ENCODE peak calls at places on chromosome 19, in four cellular contexts. B is IMR-90, S is endothelial cell of umbilical vein, U is K562. C is an unnamed sample.
A peak's percentile ranks its signal among the peaks of the same experiment; 100 is the strongest.

GRCh38 chr19:2266183-2266993 is 10.2 kb upstream of the JSRP1 start:
- DNase-seq in B (peak; percentile 75), S (peak; percentile 78), U (peak; percentile 91), C (no peak)

GRCh38 chr19:2549701-2550191 is 73.8 kb downstream of the GADD45B start:
- DNase-seq in B (peak; percentile 88), S (no peak), U (no peak), C (no peak)

GRCh38 chr19:4693078-4693350 is 22.9 kb upstream of the MYDGF start:
- DNase-seq in B (no peak), S (no peak), U (no peak), C (no peak)

GRCh38 chr19:14404322-14404721 is 14.8 kb downstream of the DDX39A start:
- DNase-seq in B (no peak), S (no peak), U (no peak), C (no peak)

GRCh38 chr19:56217039-56217949 is 15.2 kb downstream of the ZSCAN5C start:
- DNase-seq in B (peak; percentile 4), S (peak; percentile 29), U (no peak), C (peak; percentile 13)

GRCh38 chr19:12580180-12580694 is 29.0 kb upstream of the ZNF564 start:
- DNase-seq in B (peak; percentile 89), S (no peak), U (no peak), C (no peak)

GRCh38 chr19:7533281-7533819 is 2.2 kb upstream of the PNPLA6 start:
- DNase-seq in B (peak; percentile 28), S (peak; percentile 51), U (no peak), C (no peak)

GRCh38 chr19:7636691-7637373 is at the start of gene STXBP2:
- DNase-seq in B (no peak), S (peak; percentile 34), U (peak; percentile 87), C (peak; percentile 42)

GRCh38 chr19:29715695-29716581 is 877 bp upstream of the C19orf12 start:
- DNase-seq in B (no peak), S (no peak), U (peak; percentile 56), C (no peak)

GRCh38 chr19:6767357-6768235 is at the start of gene SH2D3A:
- DNase-seq in B (peak; percentile 15), S (peak; percentile 37), U (peak; percentile 95), C (peak; percentile 95)

GRCh38 chr19:3162418-3163229 is 15.9 kb upstream of the S1PR4 start:
- DNase-seq in B (no peak), S (no peak), U (peak; percentile 47), C (no peak)

GRCh38 chr19:6273701-6274601 is 5.8 kb downstream of the MLLT1 start:
- DNase-seq in B (peak; percentile 88), S (peak; percentile 83), U (peak; percentile 67), C (no peak)

GRCh38 chr19:19642506-19643157 is 825 bp downstream of the GMIP start:
- DNase-seq in B (no peak), S (peak; percentile 16), U (peak; percentile 16), C (no peak)

GRCh38 chr19:13163609-13164364 is 13.6 kb downstream of the IER2 start:
- DNase-seq in B (peak; percentile 83), S (peak; percentile 67), U (peak; percentile 92), C (no peak)

GRCh38 chr19:1066748-1067340 is at the start of gene ARHGAP45:
- DNase-seq in B (no peak), S (no peak), U (peak; percentile 77), C (no peak)

GRCh38 chr19:55678121-55678671 is 3.2 kb downstream of the EPN1 start:
- DNase-seq in B (no peak), S (no peak), U (no peak), C (no peak)

GRCh38 chr19:5607318-5608270 is 15.0 kb downstream of the SAFB2 start:
- DNase-seq in B (no peak), S (no peak), U (no peak), C (no peak)

GRCh38 chr19:39557791-39558622 is 18.0 kb upstream of the EID2 start:
- DNase-seq in B (peak; percentile 11), S (no peak), U (no peak), C (no peak)

GRCh38 chr19:50258918-50259372 is 55.5 kb downstream of the MYH14 start:
- DNase-seq in B (no peak), S (no peak), U (peak; percentile 66), C (no peak)

GRCh38 chr19:7292950-7293794 is 1.0 kb downstream of the INSR start:
- DNase-seq in B (no peak), S (no peak), U (no peak), C (no peak)

GRCh38 chr19:38385804-38386257 is 2.0 kb downstream of the GGN start:
- DNase-seq in B (no peak), S (no peak), U (no peak), C (no peak)

GRCh38 chr19:19214892-19215291 is 3.1 kb downstream of the NCAN start:
- DNase-seq in B (peak; percentile 39), S (peak; percentile 50), U (peak; percentile 72), C (no peak)

GRCh38 chr19:15404780-15405211 is 14.0 kb downstream of the AKAP8L start:
- DNase-seq in B (no peak), S (no peak), U (no peak), C (no peak)

GRCh38 chr19:10919352-10920287 is 8.8 kb downstream of the YIPF2 start:
- DNase-seq in B (no peak), S (no peak), U (no peak), C (no peak)

GRCh38 chr19:13102666-13103584 is at the start of gene LYL1:
- DNase-seq in B (no peak), S (peak; percentile 98), U (peak; percentile 99), C (no peak)

GRCh38 chr19:37045140-37045539 is 33.1 kb upstream of the ZNF420 start:
- DNase-seq in B (no peak), S (no peak), U (no peak), C (no peak)
- H2AFZ ChIP-seq in B (no peak overlapping the region), S (no peak overlapping the region), U (no peak overlapping the region), C (no peak overlapping the region)

DNA sequence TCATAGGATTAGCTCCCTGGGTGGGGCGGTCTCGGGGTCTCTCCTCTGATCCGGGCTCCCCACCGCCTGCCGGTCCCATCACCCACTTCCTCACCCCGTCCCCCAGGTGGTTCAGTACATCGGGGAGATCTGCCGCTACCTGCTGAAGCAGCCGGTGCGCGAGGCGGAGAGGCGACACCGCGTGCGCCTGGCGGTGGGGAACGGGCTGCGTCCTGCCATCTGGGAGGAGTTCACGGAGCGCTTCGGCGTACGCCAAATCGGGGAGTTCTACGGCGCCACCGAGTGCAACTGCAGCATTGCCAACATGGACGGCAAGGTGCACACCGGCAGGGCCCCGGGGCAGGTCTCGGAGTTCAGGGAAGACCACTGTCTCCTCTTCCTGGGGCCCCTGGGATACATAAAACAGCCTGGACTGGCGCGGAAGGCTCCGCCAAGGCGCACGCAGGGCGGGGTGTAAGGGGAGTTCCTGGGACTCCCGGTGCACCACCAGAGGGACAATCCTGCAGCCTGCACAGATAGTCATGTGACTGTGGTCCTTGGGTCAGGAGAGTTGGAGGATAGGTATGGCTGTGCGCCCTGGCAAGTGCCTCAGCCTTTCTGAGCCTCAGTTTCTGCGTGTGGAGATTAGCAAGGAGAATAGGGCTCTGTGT is 14.2 kb upstream of the PGLS start:
- DNase-seq in B (no peak), S (no peak), U (no peak), C (no peak)
- H3K9me1 ChIP-seq in B (peaks cover 12% of the 10 kb centered on the region), S (no peaks in the 10 kb centered on the region), U (no peaks in the 10 kb centered on the region), C (no peaks in the 10 kb centered on the region)

DNA sequence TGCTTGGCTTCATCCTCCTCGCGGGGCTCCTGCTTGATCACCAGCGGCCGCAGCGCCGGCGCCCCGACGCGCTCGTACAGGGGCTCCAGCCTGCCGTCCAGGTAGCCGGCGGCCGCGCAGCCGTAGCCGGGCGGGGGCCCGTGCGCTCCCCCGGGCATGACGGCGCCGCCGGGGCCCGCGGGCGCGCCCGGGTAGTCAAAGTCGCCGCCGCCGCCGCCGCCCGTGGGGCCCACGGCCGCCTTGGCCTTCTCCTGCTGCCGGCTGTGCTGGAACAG is 497 bp downstream of the CEBPA start:
- DNase-seq in B (no peak), S (no peak), U (no peak), C (no peak)
- H2AFZ ChIP-seq in B (peak overlapping the region; percentile 90), S (peak overlapping the region; percentile 66), U (peak overlapping the region; percentile 76), C (no peak overlapping the region)

DNA sequence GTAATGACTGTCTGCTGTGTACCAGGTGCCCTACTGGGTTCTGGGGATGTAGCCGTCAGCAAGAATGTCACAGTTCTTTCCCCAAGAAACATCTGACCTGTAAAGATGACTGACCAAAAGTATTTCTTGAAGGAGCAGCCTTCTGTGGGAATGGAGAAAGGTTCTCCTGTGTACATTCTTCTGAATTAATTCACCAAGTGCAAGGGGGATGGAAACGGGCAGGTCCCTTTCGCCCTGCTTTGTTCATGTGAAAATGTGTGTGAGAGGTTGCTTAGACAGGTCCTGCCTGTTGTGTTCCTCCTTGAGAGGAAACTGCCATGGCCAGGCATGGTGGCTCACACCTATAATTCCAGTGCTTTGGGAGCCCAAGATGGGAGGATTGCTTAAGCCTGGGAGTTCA is 57.0 kb downstream of the SLC7A9 start:
- DNase-seq in B (no peak), S (no peak), U (no peak), C (no peak)
- H3K9me1 ChIP-seq in B (no peaks in the 10 kb centered on the region), S (no peaks in the 10 kb centered on the region), U (no peaks in the 10 kb centered on the region), C (no peaks in the 10 kb centered on the region)

GRCh38 chr19:21697171-21697570 is 70.2 kb downstream of the ZNF100 start:
- DNase-seq in B (no peak), S (no peak), U (no peak), C (no peak)

GRCh38 chr19:21699197-21699596 is 68.2 kb downstream of the ZNF100 start:
- DNase-seq in B (no peak), S (no peak), U (no peak), C (no peak)

GRCh38 chr19:21694171-21694906 is 73.0 kb downstream of the ZNF100 start:
- DNase-seq in B (no peak), S (no peak), U (peak; percentile 75), C (no peak)

GRCh38 chr19:21698215-21698614 is 69.2 kb downstream of the ZNF100 start:
- DNase-seq in B (peak; percentile 1), S (peak; percentile 2), U (peak; percentile 51), C (no peak)

DNA sequence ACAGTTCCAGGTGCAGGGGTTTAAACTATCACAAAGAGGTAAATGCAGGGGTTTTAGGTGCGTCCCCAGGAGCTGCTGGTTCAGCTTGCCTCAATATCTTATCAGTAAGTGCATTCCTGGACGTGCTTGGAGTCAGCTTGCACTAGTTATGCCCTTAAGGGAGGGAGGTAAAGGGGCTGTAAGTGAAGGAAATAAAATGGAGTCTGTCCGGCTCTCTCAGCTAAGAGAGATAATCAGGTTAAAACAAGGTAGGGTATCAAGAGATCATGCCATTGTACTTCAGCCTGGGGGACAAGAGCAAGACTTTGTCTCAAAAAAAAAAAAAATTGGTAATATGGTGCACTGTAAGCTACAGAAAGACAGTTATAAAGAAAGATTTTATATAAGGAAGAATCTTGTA is 69.7 kb downstream of the ZNF100 start:
- DNase-seq in B (no peak), S (no peak), U (peak; percentile 18), C (no peak)
- H2AFZ ChIP-seq in B (no peak overlapping the region), S (no peak overlapping the region), U (peak overlapping the region; percentile 33), C (no peak overlapping the region)

GRCh38 chr19:44367024-44367423 is 10.5 kb upstream of the ZNF112 start:
- DNase-seq in B (no peak), S (peak; percentile 7), U (peak; percentile 16), C (no peak)
- H3K9me1 ChIP-seq in B (no peaks in the 10 kb centered on the region), S (no peaks in the 10 kb centered on the region), U (no peaks in the 10 kb centered on the region), C (no peaks in the 10 kb centered on the region)

GRCh38 chr19:46413262-46414031 is at the start of gene CCDC8:
- DNase-seq in B (peak; percentile 92), S (no peak), U (peak; percentile 98), C (no peak)
- H2AFZ ChIP-seq in B (peak within 1 kb of the TSS; percentile 94), S (peak within 1 kb of the TSS; percentile 20), U (peak within 1 kb of the TSS; percentile 94), C (peak within 1 kb of the TSS; percentile 51)

C was measured in keratinocyte.